ENCODE peak calls at places on chromosomes 1 and 21, in ten cellular contexts. G is neural progenitor cell; H is Caco-2; R is HCT116; Z is vagina; V is NCI-H1105; T is CD8-positive, alpha-beta T cell; D is nucleus accumbens; P is HCEC 1CT; F is keratinocyte. C is an unnamed sample.

GRCh38 chr1:29584816-29585600 is 348.7 kb downstream of the PTPRU start:
- DNase-seq in T (no peak), H (no peak), G (no peak), V (no peak), P (no peak), Z (no peak), D (no peak), R (no peak), F (no peak), C (peak)

GRCh38 chr21:43727571-43728466 is 8.9 kb downstream of the PDXK start:
- DNase-seq in V (no peak), R (no peak), F (no peak), H (no peak), Z (no peak), G (no peak), T (no peak), P (peak), D (no peak), C (peak)

GRCh38 chr1:246261641-246262040 is 245.4 kb downstream of the SMYD3 start:
- DNase-seq in Z (no peak), V (no peak), G (no peak), T (no peak), F (no peak), H (no peak), D (no peak), P (no peak), R (no peak), C (no peak)

GRCh38 chr1:33524586-33524985 is 52.1 kb downstream of the ZSCAN20 start:
- DNase-seq in V (no peak), T (no peak), H (no peak), P (no peak), R (no peak), G (no peak), D (no peak), Z (no peak), F (no peak), C (no peak)

GRCh38 chr1:181044449-181044966 is 10.7 kb downstream of the MR1 start:
- DNase-seq in F (peak), H (peak), G (no peak), D (no peak), T (no peak), V (no peak), P (no peak), R (no peak), Z (no peak), C (no peak)

GRCh38 chr1:7916431-7916830 is 24.2 kb downstream of the TNFRSF9 start:
- DNase-seq in T (no peak), F (no peak), Z (no peak), H (no peak), V (no peak), P (no peak), G (no peak), R (no peak), D (no peak), C (no peak)

GRCh38 chr1:172909606-172910326 is 141.0 kb downstream of the TNFSF18 start:
- DNase-seq in P (peak), G (no peak), Z (no peak), T (no peak), V (no peak), F (no peak), R (no peak), H (no peak), D (no peak), C (no peak)

GRCh38 chr1:247331172-247331525 is 518 bp downstream of the ZNF496 start:
- DNase-seq in F (no peak), H (peak), P (peak), G (peak), D (no peak), T (peak), Z (no peak), R (peak), V (peak), C (peak)

GRCh38 chr1:16067127-16067768 is 6.2 kb downstream of the FAM131C start:
- DNase-seq in V (no peak), F (no peak), D (no peak), T (no peak), P (no peak), G (peak), Z (no peak), H (peak), R (no peak), C (no peak)

GRCh38 chr1:204350265-204350664 is 9.5 kb downstream of the PLEKHA6 start:
- DNase-seq in D (no peak), H (no peak), P (no peak), Z (no peak), F (no peak), R (no peak), V (no peak), G (no peak), T (no peak), C (no peak)

GRCh38 chr1:194339451-194339850 is 1153.0 kb upstream of the B3GALT2 start:
- DNase-seq in F (no peak), V (no peak), R (no peak), T (no peak), G (no peak), H (no peak), Z (no peak), D (no peak), P (no peak), C (no peak)

GRCh38 chr1:24385160-24385939 is 28.2 kb downstream of the STPG1 start:
- DNase-seq in F (no peak), D (no peak), H (no peak), R (no peak), T (no peak), P (peak), Z (no peak), G (peak), V (no peak), C (peak)

GRCh38 chr1:241411776-241412338 is 54.9 kb upstream of the RGS7 start:
- DNase-seq in G (no peak), Z (no peak), D (no peak), H (no peak), R (no peak), V (no peak), P (no peak), T (no peak), F (no peak), C (no peak)

GRCh38 chr1:23865543-23865930 is 2.6 kb downstream of the FUCA1 start:
- DNase-seq in G (no peak), V (no peak), D (no peak), Z (no peak), F (peak), T (no peak), P (peak), R (peak), H (no peak), C (no peak)

GRCh38 chr1:91885716-91886506 is at the start of gene TGFBR3:
- DNase-seq in R (peak), Z (no peak), D (peak), T (peak), G (peak), H (peak), F (no peak), P (peak), V (peak), C (peak)

GRCh38 chr1:33383974-33384767 is 46.7 kb downstream of the PHC2 start:
- DNase-seq in R (no peak), T (no peak), H (no peak), V (no peak), Z (no peak), P (peak), D (no peak), G (no peak), F (no peak), C (no peak)

GRCh38 chr1:219928791-219929118 is 398 bp upstream of the SLC30A10 start:
- DNase-seq in T (no peak), V (no peak), R (no peak), H (no peak), Z (no peak), D (no peak), F (no peak), G (no peak), P (no peak), C (no peak)

GRCh38 chr1:201430790-201431189 is 9.3 kb upstream of the TNNI1 start:
- DNase-seq in R (no peak), T (no peak), F (no peak), P (no peak), Z (no peak), D (no peak), H (no peak), V (no peak), G (no peak), C (no peak)

GRCh38 chr1:9078035-9078948 is 8.9 kb upstream of the SLC2A5 start:
- DNase-seq in V (no peak), P (peak), G (no peak), R (no peak), T (no peak), F (no peak), H (no peak), D (no peak), Z (no peak), C (no peak)

GRCh38 chr1:204249736-204250427 is 36.1 kb upstream of the GOLT1A start:
- DNase-seq in D (no peak), P (no peak), V (no peak), Z (no peak), T (no peak), H (no peak), F (no peak), G (no peak), R (no peak), C (no peak)

GRCh38 chr1:3125078-3125477 is 56.1 kb downstream of the PRDM16 start:
- DNase-seq in G (peak), P (no peak), T (no peak), F (no peak), V (no peak), Z (no peak), H (no peak), D (no peak), R (no peak), C (no peak)

GRCh38 chr21:40837456-40837855 is 9.5 kb downstream of the DSCAM start:
- DNase-seq in H (no peak), D (no peak), V (no peak), F (no peak), G (no peak), P (no peak), T (no peak), R (no peak), Z (no peak), C (no peak)

GRCh38 chr1:157170677-157171515 is 32.7 kb upstream of the ETV3 start:
- DNase-seq in R (peak), Z (no peak), D (no peak), T (no peak), H (peak), V (no peak), P (peak), F (no peak), G (peak), C (peak)

GRCh38 chr1:177384461-177384860 is 213.7 kb downstream of the BRINP2 start:
- DNase-seq in Z (no peak), V (no peak), G (no peak), F (no peak), H (no peak), T (no peak), D (no peak), R (no peak), P (peak), C (no peak)

GRCh38 chr1:7655354-7655753 is 115.7 kb upstream of the VAMP3 start:
- DNase-seq in Z (no peak), P (no peak), D (no peak), H (no peak), V (no peak), R (no peak), F (no peak), T (no peak), G (no peak), C (no peak)

GRCh38 chr1:186165303-186165702 is 209.8 kb downstream of the TPR start:
- DNase-seq in T (no peak), D (no peak), Z (no peak), V (no peak), P (no peak), G (no peak), H (no peak), F (no peak), R (no peak), C (no peak)